ENCODE peak calls at places on chromosomes 16 and 17, in seven cellular contexts. W is RCC 7860; H is body of pancreas; Q is activated CD4-positive, alpha-beta T cell treated with anti-CD3 and anti-CD28 coated beads, Interleukin-2, amount 10 ng/mL, durations not matched to agents 7 days and 5 days; S is nephron progenitor cell; V is central memory CD8-positive, alpha-beta T cell; Z is iris pigment epithelial cell. N is an unnamed sample.

GRCh38 chr17:79997004-79997673 is 38.5 kb downstream of the TBC1D16 start:
- DNase-seq in W (no peak), H (no peak), Q (peak; percentile 90), S (no peak), V (peak; percentile 87), Z (peak; percentile 21), N (no peak)

GRCh38 chr16:88850531-88851199 is 6.1 kb downstream of the GALNS start:
- DNase-seq in W (no peak), H (no peak), Q (no peak), S (no peak), V (no peak), Z (no peak), N (no peak)

GRCh38 chr17:46733837-46734516 is 84.5 kb downstream of the WNT3 start:
- DNase-seq in W (peak; percentile 44), H (no peak), Q (no peak), S (no peak), V (no peak), Z (peak; percentile 31), N (no peak)

GRCh38 chr16:3045758-3046505 is 429 bp upstream of the MMP25 start:
- DNase-seq in W (no peak), H (no peak), Q (no peak), S (peak; percentile 56), V (no peak), Z (no peak), N (no peak)

GRCh38 chr17:17911003-17911613 is 61.1 kb downstream of the TOM1L2 start:
- DNase-seq in W (no peak), H (no peak), Q (no peak), S (no peak), V (no peak), Z (no peak), N (no peak)

GRCh38 chr17:33944826-33945225 is 310.3 kb upstream of the CCL2 start:
- DNase-seq in W (no peak), H (no peak), Q (no peak), S (no peak), V (no peak), Z (no peak), N (no peak)

GRCh38 chr17:56144205-56144604 is 9.1 kb upstream of the ANKFN1 start:
- DNase-seq in W (no peak), H (no peak), Q (no peak), S (no peak), V (no peak), Z (no peak), N (peak; percentile 78)

GRCh38 chr16:73268311-73268997 is 220.5 kb upstream of the ZFHX3 start:
- DNase-seq in W (no peak), H (no peak), Q (no peak), S (no peak), V (no peak), Z (no peak), N (no peak)

GRCh38 chr16:27704252-27704651 is 154.3 kb downstream of the KATNIP start:
- DNase-seq in W (no peak), H (no peak), Q (no peak), S (no peak), V (no peak), Z (no peak), N (peak; percentile 23)

GRCh38 chr16:50324345-50324744 is 44.4 kb downstream of the BRD7 start:
- DNase-seq in W (no peak), H (no peak), Q (no peak), S (no peak), V (no peak), Z (no peak), N (no peak)

GRCh38 chr17:2594657-2595085 is 1.2 kb downstream of the PAFAH1B1 start:
- DNase-seq in W (no peak), H (no peak), Q (peak; percentile 14), S (no peak), V (no peak), Z (peak; percentile 7), N (no peak)

GRCh38 chr17:38584350-38584925 is 21.3 kb downstream of the SRCIN1 start:
- DNase-seq in W (peak; percentile 32), H (peak; percentile 77), Q (peak; percentile 51), S (peak; percentile 76), V (peak; percentile 27), Z (peak; percentile 39), N (peak; percentile 55)

GRCh38 chr16:86085795-86086194 is 186.8 kb downstream of the IRF8 start:
- DNase-seq in W (no peak), H (no peak), Q (no peak), S (no peak), V (no peak), Z (no peak), N (no peak)

GRCh38 chr17:10875984-10876555 is 38.2 kb upstream of the PIRT start:
- DNase-seq in W (peak; percentile 8), H (peak; percentile 53), Q (peak; percentile 23), S (peak; percentile 78), V (no peak), Z (peak; percentile 20), N (no peak)

GRCh38 chr17:77645441-77646430 is 312.8 kb upstream of the TNRC6C start:
- DNase-seq in W (no peak), H (no peak), Q (peak; percentile 65), S (peak; percentile 41), V (peak; percentile 55), Z (peak; percentile 26), N (no peak)